ENCODE peak calls at places on chromosome 3, in six cellular contexts. S is aorta, Y is HepG2, C is fibroblast of lung, W is endothelial cell of umbilical vein, I is mesenchymal stem cell. B is an unnamed sample.

GRCh38 chr3:90041995-90042394 is 934.6 kb downstream of the EPHA3 start:
- DNase-seq in S (no peak), Y (no peak), C (no peak), W (no peak), I (no peak), B (no peak)

GRCh38 chr3:171099911-171100310 is 73.4 kb upstream of the SLC2A2 start:
- DNase-seq in S (no peak), Y (no peak), C (peak), W (no peak), I (no peak), B (no peak)

GRCh38 chr3:64687781-64688515 is at the start of gene ADAMTS9:
- DNase-seq in S (peak), Y (no peak), C (peak), W (peak), I (peak), B (peak)

GRCh38 chr3:59784164-59784563 is 734.3 kb upstream of the CFAP20DC start:
- DNase-seq in S (no peak), Y (no peak), C (no peak), W (no peak), I (no peak), B (no peak)

GRCh38 chr3:33732394-33732793 is 14.3 kb upstream of the CLASP2 start:
- DNase-seq in S (no peak), Y (peak), C (no peak), W (no peak), I (no peak), B (no peak)

GRCh38 chr3:36244728-36245127 is 135.6 kb upstream of the STAC start:
- DNase-seq in S (no peak), Y (no peak), C (no peak), W (no peak), I (no peak), B (no peak)

GRCh38 chr3:104982130-104982529 is 384.6 kb upstream of the ALCAM start:
- DNase-seq in S (no peak), Y (no peak), C (no peak), W (no peak), I (no peak), B (no peak)

GRCh38 chr3:101484805-101485620 is 28.0 kb downstream of the SENP7 start:
- DNase-seq in S (no peak), Y (no peak), C (peak), W (peak), I (peak), B (peak)

GRCh38 chr3:42347928-42348327 is 62.5 kb downstream of the LYZL4 start:
- DNase-seq in S (no peak), Y (no peak), C (no peak), W (no peak), I (no peak), B (no peak)

GRCh38 chr3:164460851-164461250 is 617.4 kb downstream of the SI start:
- DNase-seq in S (no peak), Y (no peak), C (no peak), W (no peak), I (peak), B (no peak)

GRCh38 chr3:40914475-40914874 is 284.8 kb upstream of the CTNNB1 start:
- DNase-seq in S (no peak), Y (no peak), C (no peak), W (no peak), I (no peak), B (no peak)

GRCh38 chr3:105367406-105368213 is 901 bp downstream of the ALCAM start:
- DNase-seq in S (peak), Y (peak), C (peak), W (peak), I (peak), B (peak)

GRCh38 chr3:14343338-14344112 is 58.9 kb upstream of the SLC6A6 start:
- DNase-seq in S (peak), Y (no peak), C (no peak), W (no peak), I (peak), B (no peak)

GRCh38 chr3:138593488-138594149 is 441 bp downstream of the CEP70 start:
- DNase-seq in S (no peak), Y (peak), C (no peak), W (no peak), I (no peak), B (no peak)

GRCh38 chr3:15967577-15967976 is 169.8 kb upstream of the ANKRD28 start:
- DNase-seq in S (no peak), Y (peak), C (no peak), W (no peak), I (no peak), B (no peak)

GRCh38 chr3:185582236-185582635 is 3.9 kb upstream of the SENP2 start:
- DNase-seq in S (no peak), Y (no peak), C (no peak), W (no peak), I (no peak), B (no peak)

GRCh38 chr3:191342391-191342790 is 12.1 kb upstream of the UTS2B start:
- DNase-seq in S (no peak), Y (no peak), C (no peak), W (no peak), I (no peak), B (no peak)

GRCh38 chr3:126661965-126662364 is 7.0 kb upstream of the TXNRD3 start:
- DNase-seq in S (no peak), Y (no peak), C (no peak), W (no peak), I (no peak), B (no peak)

GRCh38 chr3:129428382-129429079 is at the start of gene EFCAB12:
- DNase-seq in S (peak), Y (peak), C (peak), W (peak), I (peak), B (peak)
- H3K4me3 ChIP-seq in S (no peak), Y (peak), C (peak), W (peak), I (peak), B (peak)

GRCh38 chr3:32200991-32201758 is 37.3 kb upstream of the CMTM8 start:
- DNase-seq in S (no peak), Y (no peak), C (no peak), W (peak), I (no peak), B (no peak)

GRCh38 chr3:32198011-32198410 is 40.5 kb upstream of the CMTM8 start:
- DNase-seq in S (no peak), Y (no peak), C (no peak), W (no peak), I (no peak), B (no peak)

GRCh38 chr3:32202496-32202895 is 36.0 kb upstream of the CMTM8 start:
- DNase-seq in S (no peak), Y (no peak), C (peak), W (no peak), I (no peak), B (no peak)

GRCh38 chr3:32198714-32199113 is 39.8 kb upstream of the CMTM8 start:
- DNase-seq in S (no peak), Y (no peak), C (no peak), W (no peak), I (no peak), B (no peak)

GRCh38 chr3:32200490-32200889 is 38.0 kb upstream of the CMTM8 start:
- DNase-seq in S (no peak), Y (no peak), C (peak), W (peak), I (no peak), B (peak)
- H3K4me3 ChIP-seq in S (no peak), Y (no peak), C (no peak), W (no peak), I (peak), B (no peak)

DNA sequence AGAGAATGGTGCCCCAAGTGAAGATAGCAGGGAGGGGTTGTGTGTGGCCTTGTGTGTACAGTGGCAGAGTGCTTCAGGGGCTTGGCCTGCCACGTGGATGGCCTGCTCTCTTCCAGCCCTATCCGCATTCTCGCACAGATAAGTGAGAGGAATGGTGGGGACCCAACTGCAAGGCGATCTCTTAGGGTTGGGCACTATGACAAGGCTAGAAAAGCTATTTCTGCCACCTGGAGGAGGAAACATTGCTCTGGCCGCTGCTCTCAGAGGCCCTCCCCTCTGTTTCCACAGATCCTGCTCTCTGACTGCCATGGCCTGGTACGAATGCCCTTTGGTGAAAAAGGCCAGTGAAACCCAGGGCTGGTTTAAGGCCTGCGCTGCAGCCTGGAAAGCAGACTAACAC is 20.6 kb downstream of the EEFSEC start:
- DNase-seq in S (no peak), Y (peak), C (no peak), W (no peak), I (no peak), B (no peak)
- H3K4me3 ChIP-seq in S (no peak), Y (no peak), C (no peak), W (no peak), I (no peak), B (no peak)

DNA sequence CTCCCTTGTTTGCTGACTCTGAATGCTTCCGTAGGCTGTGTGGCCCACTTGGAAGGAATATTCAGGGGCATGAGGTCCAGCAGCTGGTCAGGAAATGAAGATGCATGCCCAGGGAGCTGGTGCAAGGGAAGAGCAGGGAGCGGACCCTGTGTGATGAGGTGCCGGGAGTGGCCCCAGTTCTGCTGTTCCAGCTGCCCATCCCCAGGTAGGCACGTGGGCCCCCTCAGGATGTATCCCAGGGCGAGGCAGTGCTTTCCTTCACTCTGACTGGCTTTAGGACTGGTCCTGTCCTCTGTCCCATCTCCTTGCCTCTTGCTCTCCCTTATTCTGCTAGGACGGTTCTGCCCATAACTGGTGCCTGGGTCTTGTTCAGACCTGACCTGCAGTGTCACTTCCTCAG is 1.1 kb upstream of the FAM3D start:
- DNase-seq in S (no peak), Y (no peak), C (no peak), W (no peak), I (no peak), B (no peak)
- H3K4me3 ChIP-seq in S (no peak), Y (no peak), C (no peak), W (no peak), I (no peak), B (no peak)

DNA sequence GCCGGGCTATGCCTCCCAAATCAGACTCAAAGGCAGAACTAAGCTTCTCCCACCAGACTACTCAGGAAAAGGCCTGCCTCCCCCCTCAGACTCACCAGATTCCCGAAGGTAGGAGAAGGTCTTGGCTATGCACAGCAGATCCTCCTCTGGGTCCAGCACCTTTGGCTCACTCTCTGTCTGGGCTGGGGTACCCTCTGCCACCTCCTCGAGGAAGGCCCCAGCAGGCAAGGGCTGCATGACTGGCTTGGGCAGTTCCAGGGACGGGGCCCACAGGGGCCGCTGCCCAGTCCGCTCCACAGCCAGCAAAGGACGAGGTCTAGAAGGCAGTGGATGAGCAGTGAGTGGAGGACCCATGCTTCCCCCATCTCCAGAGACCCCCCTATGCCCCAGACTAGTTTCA is 3.3 kb downstream of the CISH start:
- DNase-seq in S (no peak), Y (no peak), C (no peak), W (no peak), I (no peak), B (no peak)
- H3K4me3 ChIP-seq in S (no peak), Y (no peak), C (no peak), W (no peak), I (no peak), B (no peak)

GRCh38 chr3:169232863-169233262 is 430.6 kb downstream of the MECOM start:
- DNase-seq in S (no peak), Y (no peak), C (peak), W (peak), I (peak), B (peak)

GRCh38 chr3:169228522-169228921 is 435.0 kb downstream of the MECOM start:
- DNase-seq in S (no peak), Y (no peak), C (peak), W (peak), I (no peak), B (no peak)

DNA sequence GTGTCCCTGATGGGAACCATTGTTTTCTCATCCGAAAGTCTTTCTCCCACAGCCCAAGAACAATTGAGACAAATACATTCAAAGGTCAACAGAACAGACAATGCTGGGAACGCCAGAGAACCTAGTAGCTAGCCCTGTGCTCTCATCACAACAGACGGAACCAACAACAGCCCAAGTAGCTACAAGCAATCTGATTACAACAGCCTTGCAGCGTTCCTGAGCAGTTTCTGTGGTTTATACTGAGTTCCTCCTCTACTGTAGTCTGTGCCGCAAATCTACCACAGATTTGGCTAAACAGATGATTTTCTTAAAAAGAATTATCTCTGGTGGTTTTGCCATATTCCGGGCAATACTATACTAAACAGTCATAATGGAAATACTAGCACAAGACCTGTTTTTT is 435.6 kb downstream of the MECOM start:
- DNase-seq in S (no peak), Y (no peak), C (peak), W (peak), I (no peak), B (no peak)
- H3K4me3 ChIP-seq in S (no peak), Y (no peak), C (no peak), W (no peak), I (no peak), B (no peak)

B was measured in MG63.